ENCODE peak calls at places on chromosomes 16 and 17, in seven cellular contexts. Z is right lobe of liver, Q is prostate gland, T is uterus, N is esophagus squamous epithelium, D is stomach, H is heart left ventricle. F is an unnamed sample.

GRCh38 chr16:25747160-25747758 is 55.5 kb downstream of the HS3ST4 start:
- DNase-seq in Z (no peak), Q (no peak), T (no peak), N (no peak), D (no peak), H (no peak), F (peak; percentile 16)

GRCh38 chr16:73565263-73565662 is 517.3 kb upstream of the ZFHX3 start:
- DNase-seq in Z (no peak), Q (no peak), T (no peak), N (no peak), D (no peak), H (no peak), F (no peak)

GRCh38 chr17:45579529-45580495 is 89.3 kb upstream of the PLEKHM1 start:
- DNase-seq in Z (no peak), Q (no peak), T (no peak), N (no peak), D (no peak), H (no peak), F (no peak)

GRCh38 chr16:88421301-88421700 is 31.8 kb upstream of the ZFPM1 start:
- DNase-seq in Z (no peak), Q (no peak), T (no peak), N (no peak), D (no peak), H (no peak), F (no peak)

GRCh38 chr16:17224859-17225258 is 245.9 kb downstream of the XYLT1 start:
- DNase-seq in Z (no peak), Q (peak; percentile 69), T (peak; percentile 71), N (no peak), D (peak; percentile 36), H (peak; percentile 64), F (peak; percentile 34)

GRCh38 chr17:35809855-35810461 is 674 bp downstream of the TAF15 start:
- DNase-seq in Z (no peak), Q (no peak), T (no peak), N (no peak), D (no peak), H (no peak), F (no peak)

GRCh38 chr17:71085238-71086033 is 916.1 kb downstream of the KCNJ2 start:
- DNase-seq in Z (peak; percentile 53), Q (no peak), T (no peak), N (no peak), D (peak; percentile 27), H (no peak), F (peak; percentile 68)

GRCh38 chr17:689556-690247 is 24.9 kb downstream of the VPS53 start:
- DNase-seq in Z (no peak), Q (no peak), T (no peak), N (no peak), D (no peak), H (no peak), F (no peak)

GRCh38 chr16:88764080-88764479 is 20.9 kb downstream of the PIEZO1 start:
- DNase-seq in Z (no peak), Q (no peak), T (no peak), N (no peak), D (no peak), H (no peak), F (no peak)

GRCh38 chr17:2564876-2565275 is 28.6 kb upstream of the PAFAH1B1 start:
- DNase-seq in Z (no peak), Q (peak; percentile 36), T (no peak), N (no peak), D (peak; percentile 47), H (no peak), F (peak; percentile 35)

GRCh38 chr17:21106316-21106715 is 20.4 kb upstream of the DHRS7B start:
- DNase-seq in Z (no peak), Q (no peak), T (no peak), N (no peak), D (no peak), H (no peak), F (no peak)

GRCh38 chr17:58270476-58271290 is 10.1 kb downstream of the MPO start:
- DNase-seq in Z (no peak), Q (no peak), T (no peak), N (no peak), D (peak; percentile 19), H (peak; percentile 11), F (no peak)

GRCh38 chr17:17990282-17990681 is 17.6 kb downstream of the DRC3 start:
- DNase-seq in Z (no peak), Q (no peak), T (no peak), N (no peak), D (no peak), H (no peak), F (no peak)

GRCh38 chr16:47463771-47464624 is 2.9 kb downstream of the PHKB start:
- DNase-seq in Z (no peak), Q (no peak), T (no peak), N (no peak), D (no peak), H (no peak), F (no peak)

GRCh38 chr17:71413935-71414334 is 706.9 kb upstream of the SOX9 start:
- DNase-seq in Z (no peak), Q (no peak), T (no peak), N (no peak), D (no peak), H (no peak), F (no peak)

GRCh38 chr16:24088767-24089166 is 167.4 kb upstream of the CACNG3 start:
- DNase-seq in Z (no peak), Q (no peak), T (no peak), N (no peak), D (no peak), H (no peak), F (no peak)

GRCh38 chr16:1778200-1779179 is 3.9 kb downstream of the SPSB3 start:
- DNase-seq in Z (peak; percentile 54), Q (no peak), T (no peak), N (no peak), D (no peak), H (peak; percentile 28), F (no peak)
- TF ChIP-seq POLR2A in Z (no peak), Q (no peak), T (no peak), N (no peak), D (no peak), H (no peak), F (no peak)

DNA sequence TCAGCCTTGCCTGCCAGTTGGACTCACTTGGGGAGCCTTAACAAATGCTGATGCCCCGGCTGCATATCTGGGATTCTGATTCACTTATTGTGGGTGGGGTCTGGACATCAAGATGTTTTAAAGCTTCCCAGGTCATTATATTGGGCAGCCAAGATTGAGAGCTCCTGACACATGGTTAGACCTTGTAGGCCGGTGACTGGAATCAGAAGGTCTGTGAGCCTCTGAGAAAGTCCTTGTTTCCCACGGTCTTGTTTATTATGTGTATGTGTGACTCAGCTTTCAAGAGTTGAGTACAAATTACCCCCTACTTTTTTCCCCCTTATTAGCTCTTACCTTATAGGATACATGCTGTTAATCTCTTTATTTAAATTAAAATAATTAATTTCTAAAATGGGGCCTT is 103.5 kb downstream of the ABCC1 start:
- DNase-seq in Z (no peak), Q (no peak), T (no peak), N (no peak), D (no peak), H (no peak), F (no peak)
- H3K9me3 ChIP-seq in Z (no peaks in the 10 kb centered on the region), Q (no peaks in the 10 kb centered on the region), T (no peaks in the 10 kb centered on the region), N (no peaks in the 10 kb centered on the region), D (no peaks in the 10 kb centered on the region), H (no peaks in the 10 kb centered on the region), F (no peaks in the 10 kb centered on the region)

DNA sequence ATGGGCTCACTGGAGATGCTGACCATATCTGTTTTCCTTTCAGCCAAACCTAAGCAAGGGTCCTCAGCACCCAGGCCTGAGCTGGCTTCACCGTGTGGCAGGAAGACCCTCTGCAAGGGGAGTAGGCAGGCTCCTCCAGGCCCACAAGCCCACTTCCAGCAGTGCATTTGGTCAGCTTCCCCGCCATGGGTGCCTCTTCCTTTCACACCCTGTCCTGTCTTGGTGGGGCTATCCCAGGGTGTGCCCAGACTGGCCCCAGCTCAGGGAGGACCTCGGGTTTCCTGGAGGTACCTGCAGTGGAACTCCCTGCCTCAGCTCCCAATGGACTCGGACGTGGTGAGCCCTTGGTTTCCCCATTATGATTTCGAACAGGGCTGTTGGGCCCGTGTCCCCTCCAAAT is 12.7 kb upstream of the KRTAP17-1 start:
- DNase-seq in Z (no peak), Q (no peak), T (no peak), N (no peak), D (no peak), H (no peak), F (no peak)
- H3K4me3 ChIP-seq in Z (no peak overlapping the region), Q (no peak overlapping the region), T (no peak overlapping the region), N (no peak overlapping the region), D (no peak overlapping the region), H (no peak overlapping the region), F (no peak overlapping the region)

DNA sequence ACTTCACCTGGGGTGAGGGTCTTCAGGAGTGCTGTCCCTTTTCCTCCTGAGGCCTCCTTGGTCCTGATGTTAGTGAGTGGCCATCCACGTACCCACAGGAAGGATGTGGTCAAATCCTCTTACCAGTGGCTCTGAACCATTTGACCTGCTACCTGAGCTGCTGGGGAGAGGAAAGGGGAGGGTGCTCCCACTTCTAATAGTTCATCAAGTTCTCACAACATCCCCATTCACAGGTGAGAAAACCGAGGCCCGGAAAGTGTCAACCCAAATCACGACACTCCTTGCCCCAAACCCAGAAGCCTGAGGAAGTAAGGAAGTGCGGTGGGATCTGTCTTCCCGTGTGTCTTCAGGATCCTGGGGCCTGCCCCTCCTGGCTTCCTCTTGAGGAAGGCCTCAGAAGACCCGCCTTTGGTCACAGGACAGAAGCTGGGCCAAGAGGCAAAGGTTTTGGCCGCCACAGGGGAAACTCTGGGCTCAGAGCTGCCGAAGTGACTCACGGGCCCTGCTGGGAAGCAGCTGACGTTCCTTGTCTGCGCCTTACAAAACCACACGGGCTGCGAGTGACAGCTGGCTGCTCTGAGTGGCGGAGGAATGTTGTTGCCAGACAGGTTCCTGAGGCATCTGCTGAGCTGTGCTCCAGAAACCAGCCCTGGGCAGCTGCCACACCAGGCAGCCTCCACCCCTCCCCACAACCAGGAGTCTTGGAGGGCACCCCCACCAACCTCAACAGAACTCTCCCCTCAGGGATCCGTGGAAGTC is 13.9 kb upstream of the KIFC3 start:
- DNase-seq in Z (peak; percentile 70), Q (peak; percentile 97), T (peak; percentile 78), N (peak; percentile 36), D (peak; percentile 89), H (peak; percentile 92), F (peak; percentile 72)
- TF ChIP-seq POLR2A in Z (no peak), Q (no peak), T (no peak), N (no peak), D (no peak), H (no peak), F (no peak)

GRCh38 chr16:35626051-35626450 is 2166.6 kb downstream of the TP53TG3F start:
- DNase-seq in Z (no peak), Q (no peak), T (no peak), N (no peak), D (no peak), H (no peak), F (no peak)

GRCh38 chr16:35631261-35631945 is 2172.0 kb downstream of the TP53TG3F start:
- DNase-seq in Z (no peak), Q (no peak), T (no peak), N (no peak), D (no peak), H (no peak), F (peak; percentile 77)

DNA sequence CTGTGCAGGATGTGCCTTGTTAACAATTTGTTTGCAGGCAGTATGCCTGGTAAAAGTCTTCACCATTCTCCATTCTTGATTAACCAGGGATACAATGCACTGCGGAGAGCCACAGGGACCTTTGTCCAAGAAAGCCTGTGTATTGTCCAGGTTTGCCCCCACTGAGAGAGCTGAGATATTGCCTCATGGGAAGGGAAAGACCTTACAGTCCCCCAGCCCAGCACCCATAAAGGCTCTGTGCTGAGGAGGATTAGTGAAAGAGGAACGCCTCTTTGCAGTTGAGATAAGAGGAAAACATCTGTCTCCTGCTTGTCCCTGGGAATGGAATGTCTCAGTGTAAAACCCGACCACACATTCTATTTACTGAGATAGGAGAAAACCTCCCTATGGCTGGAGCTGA is 2169.6 kb downstream of the TP53TG3F start:
- DNase-seq in Z (no peak), Q (no peak), T (no peak), N (no peak), D (no peak), H (no peak), F (no peak)
- H3K9me3 ChIP-seq in Z (no peaks in the 10 kb centered on the region), Q (no peaks in the 10 kb centered on the region), T (no peaks in the 10 kb centered on the region), N (no peaks in the 10 kb centered on the region), D (no peaks in the 10 kb centered on the region), H (no peaks in the 10 kb centered on the region), F (no peaks in the 10 kb centered on the region)

F was measured in testis.